ENCODE peak calls at places on chromosomes 3 and 15, in seven cellular contexts. One of them, this sample, is unnamed.

GRCh38 chr3:10887015-10887414 is 71.0 kb downstream of the SLC6A11 start:
- DNase-seq in IMR-90: no peak
- DNase-seq in NCI-H1436: no peak
- DNase-seq in neuronal stem cell: no peak
- DNase-seq in SK-MEL-5: no peak
- DNase-seq in GM13977: no peak
- DNase-seq in activated CD4-positive, alpha-beta T cell treated with anti-CD3 and anti-CD28 coated beads, Interleukin-2, amount 50 U/mL, for 1 hour: no peak
- DNase-seq in this sample: no peak

GRCh38 chr3:66220066-66220465 is 735 bp upstream of the SLC25A26 start:
- DNase-seq in GM13977: no peak
- DNase-seq in neuronal stem cell: no peak
- DNase-seq in IMR-90: no peak
- DNase-seq in NCI-H1436: no peak
- DNase-seq in SK-MEL-5: no peak
- DNase-seq in activated CD4-positive, alpha-beta T cell treated with anti-CD3 and anti-CD28 coated beads, Interleukin-2, amount 50 U/mL, for 1 hour: no peak
- DNase-seq in this sample: no peak

GRCh38 chr3:83500422-83500821 is 1458.4 kb upstream of the CADM2 start:
- DNase-seq in NCI-H1436: no peak
- DNase-seq in GM13977: no peak
- DNase-seq in activated CD4-positive, alpha-beta T cell treated with anti-CD3 and anti-CD28 coated beads, Interleukin-2, amount 50 U/mL, for 1 hour: no peak
- DNase-seq in neuronal stem cell: no peak
- DNase-seq in SK-MEL-5: no peak
- DNase-seq in IMR-90: no peak
- DNase-seq in this sample: no peak

GRCh38 chr3:32262201-32262600 is 23.7 kb downstream of the CMTM8 start:
- DNase-seq in neuronal stem cell: no peak
- DNase-seq in activated CD4-positive, alpha-beta T cell treated with anti-CD3 and anti-CD28 coated beads, Interleukin-2, amount 50 U/mL, for 1 hour: no peak
- DNase-seq in NCI-H1436: no peak
- DNase-seq in IMR-90: no peak
- DNase-seq in SK-MEL-5: no peak
- DNase-seq in GM13977: no peak
- DNase-seq in this sample: no peak

GRCh38 chr15:74613953-74614743 is 1.5 kb upstream of the CLK3 start:
- DNase-seq in NCI-H1436: no peak
- DNase-seq in IMR-90: no peak
- DNase-seq in SK-MEL-5: no peak
- DNase-seq in neuronal stem cell: peak; percentile 80
- DNase-seq in GM13977: peak; percentile 99
- DNase-seq in activated CD4-positive, alpha-beta T cell treated with anti-CD3 and anti-CD28 coated beads, Interleukin-2, amount 50 U/mL, for 1 hour: no peak
- DNase-seq in this sample: no peak

GRCh38 chr3:130699765-130700164 is 46.9 kb downstream of the PIK3R4 start:
- DNase-seq in IMR-90: peak; percentile 9
- DNase-seq in GM13977: peak; percentile 36
- DNase-seq in neuronal stem cell: no peak
- DNase-seq in activated CD4-positive, alpha-beta T cell treated with anti-CD3 and anti-CD28 coated beads, Interleukin-2, amount 50 U/mL, for 1 hour: no peak
- DNase-seq in NCI-H1436: peak; percentile 27
- DNase-seq in SK-MEL-5: peak; percentile 78
- DNase-seq in this sample: no peak

GRCh38 chr3:2822611-2823010 is 287.6 kb downstream of the IL5RA start:
- DNase-seq in activated CD4-positive, alpha-beta T cell treated with anti-CD3 and anti-CD28 coated beads, Interleukin-2, amount 50 U/mL, for 1 hour: no peak
- DNase-seq in SK-MEL-5: no peak
- DNase-seq in neuronal stem cell: no peak
- DNase-seq in GM13977: no peak
- DNase-seq in IMR-90: no peak
- DNase-seq in NCI-H1436: no peak
- DNase-seq in this sample: no peak

GRCh38 chr3:10242182-10243065 is 5.8 kb upstream of the TATDN2 start:
- DNase-seq in IMR-90: peak; percentile 54
- DNase-seq in SK-MEL-5: no peak
- DNase-seq in NCI-H1436: no peak
- DNase-seq in GM13977: peak; percentile 47
- DNase-seq in activated CD4-positive, alpha-beta T cell treated with anti-CD3 and anti-CD28 coated beads, Interleukin-2, amount 50 U/mL, for 1 hour: peak; percentile 73
- DNase-seq in neuronal stem cell: no peak
- DNase-seq in this sample: peak; percentile 53

GRCh38 chr3:56351496-56351895 is 116.8 kb downstream of the ERC2 start:
- DNase-seq in IMR-90: no peak
- DNase-seq in neuronal stem cell: no peak
- DNase-seq in NCI-H1436: no peak
- DNase-seq in activated CD4-positive, alpha-beta T cell treated with anti-CD3 and anti-CD28 coated beads, Interleukin-2, amount 50 U/mL, for 1 hour: no peak
- DNase-seq in GM13977: no peak
- DNase-seq in SK-MEL-5: no peak
- DNase-seq in this sample: no peak

GRCh38 chr15:56739964-56740640 is 6.8 kb upstream of the ZNF280D start:
- DNase-seq in GM13977: no peak
- DNase-seq in activated CD4-positive, alpha-beta T cell treated with anti-CD3 and anti-CD28 coated beads, Interleukin-2, amount 50 U/mL, for 1 hour: no peak
- DNase-seq in neuronal stem cell: no peak
- DNase-seq in IMR-90: no peak
- DNase-seq in NCI-H1436: no peak
- DNase-seq in SK-MEL-5: peak; percentile 51
- DNase-seq in this sample: no peak

GRCh38 chr15:84749111-84749991 is 959 bp downstream of the ZNF592 start:
- DNase-seq in neuronal stem cell: peak; percentile 27
- DNase-seq in GM13977: no peak
- DNase-seq in NCI-H1436: no peak
- DNase-seq in IMR-90: no peak
- DNase-seq in activated CD4-positive, alpha-beta T cell treated with anti-CD3 and anti-CD28 coated beads, Interleukin-2, amount 50 U/mL, for 1 hour: peak; percentile 44
- DNase-seq in SK-MEL-5: peak; percentile 11
- DNase-seq in this sample: peak; percentile 21

GRCh38 chr3:79263423-79263822 is 504.4 kb downstream of the ROBO1 start:
- DNase-seq in IMR-90: no peak
- DNase-seq in NCI-H1436: no peak
- DNase-seq in SK-MEL-5: no peak
- DNase-seq in activated CD4-positive, alpha-beta T cell treated with anti-CD3 and anti-CD28 coated beads, Interleukin-2, amount 50 U/mL, for 1 hour: no peak
- DNase-seq in neuronal stem cell: no peak
- DNase-seq in GM13977: no peak
- DNase-seq in this sample: no peak

GRCh38 chr15:94234300-94234699 is 2.9 kb downstream of the MCTP2 start:
- DNase-seq in NCI-H1436: no peak
- DNase-seq in SK-MEL-5: no peak
- DNase-seq in IMR-90: no peak
- DNase-seq in activated CD4-positive, alpha-beta T cell treated with anti-CD3 and anti-CD28 coated beads, Interleukin-2, amount 50 U/mL, for 1 hour: no peak
- DNase-seq in GM13977: no peak
- DNase-seq in neuronal stem cell: no peak
- DNase-seq in this sample: no peak

GRCh38 chr3:108940166-108940565 is 13.5 kb downstream of the GUCA1C start:
- DNase-seq in IMR-90: no peak
- DNase-seq in NCI-H1436: no peak
- DNase-seq in neuronal stem cell: no peak
- DNase-seq in activated CD4-positive, alpha-beta T cell treated with anti-CD3 and anti-CD28 coated beads, Interleukin-2, amount 50 U/mL, for 1 hour: no peak
- DNase-seq in SK-MEL-5: no peak
- DNase-seq in GM13977: no peak
- DNase-seq in this sample: no peak

GRCh38 chr15:25763206-25763880 is 99.8 kb downstream of the ATP10A start:
- DNase-seq in IMR-90: peak; percentile 61
- DNase-seq in activated CD4-positive, alpha-beta T cell treated with anti-CD3 and anti-CD28 coated beads, Interleukin-2, amount 50 U/mL, for 1 hour: no peak
- DNase-seq in SK-MEL-5: no peak
- DNase-seq in neuronal stem cell: no peak
- DNase-seq in NCI-H1436: no peak
- DNase-seq in GM13977: no peak
- DNase-seq in this sample: no peak